ENCODE peak calls at places on chromosomes 16 and 17, in ten cellular contexts. One of them, this sample, is unnamed.

GRCh38 chr17:19339341-19339815 is 23.1 kb downstream of the B9D1 start:
- DNase-seq in testis: no peak
- DNase-seq in prostate gland: no peak
- DNase-seq in heart left ventricle: no peak
- DNase-seq in transverse colon: no peak
- DNase-seq in HCT116: no peak
- DNase-seq in stomach: peak; percentile 2
- DNase-seq in tibial nerve: no peak
- DNase-seq in K562: no peak
- DNase-seq in suprapubic skin: no peak
- DNase-seq in this sample: no peak

GRCh38 chr17:14089179-14089578 is 19.9 kb downstream of the COX10 start:
- DNase-seq in testis: no peak
- DNase-seq in prostate gland: no peak
- DNase-seq in heart left ventricle: no peak
- DNase-seq in transverse colon: no peak
- DNase-seq in HCT116: no peak
- DNase-seq in stomach: no peak
- DNase-seq in tibial nerve: no peak
- DNase-seq in K562: no peak
- DNase-seq in suprapubic skin: no peak
- DNase-seq in this sample: no peak

GRCh38 chr16:10600792-10601443 is 20.5 kb upstream of the EMP2 start:
- DNase-seq in testis: no peak
- DNase-seq in prostate gland: no peak
- DNase-seq in heart left ventricle: no peak
- DNase-seq in transverse colon: no peak
- DNase-seq in HCT116: no peak
- DNase-seq in stomach: no peak
- DNase-seq in tibial nerve: no peak
- DNase-seq in K562: no peak
- DNase-seq in suprapubic skin: no peak
- DNase-seq in this sample: no peak

GRCh38 chr17:62790554-62790953 is 17.6 kb downstream of the MARCHF10 start:
- DNase-seq in testis: no peak
- DNase-seq in prostate gland: no peak
- DNase-seq in heart left ventricle: no peak
- DNase-seq in transverse colon: no peak
- DNase-seq in HCT116: no peak
- DNase-seq in stomach: no peak
- DNase-seq in tibial nerve: no peak
- DNase-seq in K562: no peak
- DNase-seq in suprapubic skin: no peak
- DNase-seq in this sample: no peak

GRCh38 chr17:41801374-41802062 is 10.2 kb downstream of the P3H4 start:
- DNase-seq in testis: peak; percentile 89
- DNase-seq in prostate gland: peak; percentile 83
- DNase-seq in heart left ventricle: peak; percentile 84
- DNase-seq in transverse colon: peak; percentile 89
- DNase-seq in HCT116: peak; percentile 56
- DNase-seq in stomach: peak; percentile 89
- DNase-seq in tibial nerve: peak; percentile 94
- DNase-seq in K562: peak; percentile 79
- DNase-seq in suprapubic skin: peak; percentile 91
- DNase-seq in this sample: peak; percentile 94

GRCh38 chr17:64327201-64327930 is 63.3 kb downstream of the PECAM1 start:
- DNase-seq in testis: peak; percentile 71
- DNase-seq in prostate gland: no peak
- DNase-seq in heart left ventricle: peak; percentile 73
- DNase-seq in transverse colon: no peak
- DNase-seq in HCT116: no peak
- DNase-seq in stomach: no peak
- DNase-seq in tibial nerve: no peak
- DNase-seq in K562: no peak
- DNase-seq in suprapubic skin: no peak
- DNase-seq in this sample: no peak

GRCh38 chr17:20028436-20028835 is 19.3 kb downstream of the SPECC1 start:
- DNase-seq in testis: no peak
- DNase-seq in prostate gland: no peak
- DNase-seq in heart left ventricle: no peak
- DNase-seq in transverse colon: no peak
- DNase-seq in HCT116: no peak
- DNase-seq in stomach: no peak
- DNase-seq in tibial nerve: no peak
- DNase-seq in K562: no peak
- DNase-seq in suprapubic skin: no peak
- DNase-seq in this sample: no peak

GRCh38 chr16:54798267-54798666 is 132.4 kb upstream of the IRX5 start:
- DNase-seq in testis: no peak
- DNase-seq in prostate gland: no peak
- DNase-seq in heart left ventricle: no peak
- DNase-seq in transverse colon: no peak
- DNase-seq in HCT116: no peak
- DNase-seq in stomach: no peak
- DNase-seq in tibial nerve: no peak
- DNase-seq in K562: no peak
- DNase-seq in suprapubic skin: no peak
- DNase-seq in this sample: no peak

GRCh38 chr16:65745201-65745600 is 621.3 kb upstream of the CDH5 start:
- DNase-seq in testis: no peak
- DNase-seq in prostate gland: no peak
- DNase-seq in heart left ventricle: no peak
- DNase-seq in transverse colon: no peak
- DNase-seq in HCT116: no peak
- DNase-seq in stomach: no peak
- DNase-seq in tibial nerve: no peak
- DNase-seq in K562: no peak
- DNase-seq in suprapubic skin: no peak
- DNase-seq in this sample: no peak

GRCh38 chr16:901715-902601 is 68.8 kb downstream of the LMF1 start:
- DNase-seq in testis: peak; percentile 56
- DNase-seq in prostate gland: no peak
- DNase-seq in heart left ventricle: no peak
- DNase-seq in transverse colon: no peak
- DNase-seq in HCT116: no peak
- DNase-seq in stomach: no peak
- DNase-seq in tibial nerve: no peak
- DNase-seq in K562: no peak
- DNase-seq in suprapubic skin: no peak
- DNase-seq in this sample: no peak

GRCh38 chr17:59439261-59439660 is 107.8 kb downstream of the YPEL2 start:
- DNase-seq in testis: no peak
- DNase-seq in prostate gland: no peak
- DNase-seq in heart left ventricle: no peak
- DNase-seq in transverse colon: no peak
- DNase-seq in HCT116: no peak
- DNase-seq in stomach: no peak
- DNase-seq in tibial nerve: no peak
- DNase-seq in K562: no peak
- DNase-seq in suprapubic skin: no peak
- DNase-seq in this sample: peak; percentile 84

GRCh38 chr16:12801511-12802042 is 2.1 kb downstream of the CPPED1 start:
- DNase-seq in testis: peak; percentile 78
- DNase-seq in prostate gland: no peak
- DNase-seq in heart left ventricle: peak; percentile 33
- DNase-seq in transverse colon: peak; percentile 18
- DNase-seq in HCT116: no peak
- DNase-seq in stomach: no peak
- DNase-seq in tibial nerve: peak; percentile 43
- DNase-seq in K562: no peak
- DNase-seq in suprapubic skin: no peak
- DNase-seq in this sample: no peak

DNA sequence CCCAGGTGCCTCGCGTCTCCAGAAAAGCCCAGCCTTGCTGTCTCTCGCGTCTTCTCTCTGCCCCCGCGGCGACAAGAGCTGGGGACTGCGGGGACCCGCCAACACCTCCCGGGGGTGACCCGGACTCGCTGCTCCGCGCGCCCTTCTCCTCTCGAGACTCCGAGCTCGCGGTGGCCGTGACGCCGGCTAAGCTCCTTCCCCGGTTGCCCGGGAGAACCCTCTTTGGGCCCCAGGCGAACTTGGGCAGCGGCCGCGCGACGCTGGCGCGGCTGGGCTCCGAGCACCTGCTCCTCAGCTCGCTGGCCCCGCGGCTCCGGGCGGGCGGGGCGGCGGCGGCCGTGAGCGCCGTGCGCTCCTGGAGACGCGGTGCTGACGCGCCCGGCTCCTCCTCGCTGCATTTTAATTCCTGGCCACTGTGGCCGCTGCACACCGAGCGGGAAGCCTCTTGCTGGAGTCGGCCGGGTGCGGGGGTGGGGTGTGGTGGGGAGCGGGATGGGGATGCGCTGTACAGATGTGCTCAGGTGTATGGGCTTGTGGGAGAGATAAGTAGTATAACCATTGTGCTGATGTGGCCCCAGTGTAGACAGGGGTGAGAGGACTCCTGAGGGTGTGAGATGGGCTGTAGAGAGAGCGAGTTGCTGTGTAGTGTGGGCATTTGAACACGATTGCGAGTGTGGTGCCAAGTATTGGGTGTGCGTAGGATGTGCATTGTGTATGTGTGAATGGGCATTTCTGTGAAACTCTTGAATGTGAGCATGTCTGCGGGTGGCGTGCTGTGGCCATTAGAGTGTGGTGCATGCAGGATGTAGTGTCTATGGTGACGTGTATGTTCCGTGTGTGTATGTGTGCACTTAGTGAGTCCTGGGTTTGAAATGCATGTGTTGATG is at the start of gene ASIC2:
- DNase-seq in testis: peak; percentile 73
- DNase-seq in prostate gland: no peak
- DNase-seq in heart left ventricle: no peak
- DNase-seq in transverse colon: peak; percentile 18
- DNase-seq in HCT116: no peak
- DNase-seq in stomach: no peak
- DNase-seq in tibial nerve: no peak
- DNase-seq in K562: peak; percentile 24
- DNase-seq in suprapubic skin: no peak
- DNase-seq in this sample: no peak
- TF ChIP-seq POLR2A in testis: no peak
- TF ChIP-seq POLR2A in prostate gland: no peak
- TF ChIP-seq POLR2A in heart left ventricle: no peak
- TF ChIP-seq POLR2A in transverse colon: no peak
- TF ChIP-seq POLR2A in HCT116: no peak
- TF ChIP-seq POLR2A in stomach: no peak
- TF ChIP-seq POLR2A in tibial nerve: no peak
- TF ChIP-seq POLR2A in K562: no peak
- TF ChIP-seq POLR2A in suprapubic skin: no peak
- TF ChIP-seq POLR2A in this sample: no peak

DNA sequence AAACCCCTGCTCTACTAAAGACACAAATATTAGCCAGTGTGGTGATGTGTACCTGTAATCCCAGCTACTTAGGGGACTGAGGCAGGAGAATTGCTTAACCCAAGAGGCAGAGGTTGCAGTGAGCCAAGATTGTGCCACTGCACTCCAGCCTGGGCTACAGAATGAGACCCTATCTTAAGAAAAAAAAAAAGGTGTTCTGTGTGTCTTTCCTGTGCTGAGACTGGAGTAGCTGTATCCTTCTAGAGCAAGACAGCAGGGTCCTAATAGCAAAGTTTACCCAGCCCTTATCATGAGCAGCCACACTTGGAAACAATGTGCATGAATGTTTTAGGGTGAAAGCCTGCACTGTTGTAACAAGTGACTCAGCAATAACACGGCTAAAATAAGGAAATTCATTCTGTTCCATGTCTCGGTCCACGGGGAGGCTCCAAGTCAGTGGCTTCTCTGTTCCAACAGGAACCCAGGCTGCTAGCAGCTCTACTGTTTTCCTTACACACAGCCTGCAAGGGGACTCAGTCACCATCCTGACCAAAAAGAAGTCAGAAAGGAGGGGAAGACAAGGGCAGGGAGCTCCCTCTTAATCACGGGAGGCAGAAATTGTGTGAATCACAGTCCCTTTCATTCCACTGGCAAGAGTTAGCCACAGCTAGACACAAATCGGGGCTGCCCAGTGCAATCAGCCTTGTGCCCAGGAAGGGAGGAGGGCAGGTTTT is 7.1 kb upstream of the SLC5A11 start:
- DNase-seq in testis: peak; percentile 80
- DNase-seq in prostate gland: no peak
- DNase-seq in heart left ventricle: no peak
- DNase-seq in transverse colon: peak; percentile 26
- DNase-seq in HCT116: no peak
- DNase-seq in stomach: no peak
- DNase-seq in tibial nerve: peak; percentile 39
- DNase-seq in K562: peak; percentile 80
- DNase-seq in suprapubic skin: no peak
- DNase-seq in this sample: peak; percentile 27
- H3K4me3 ChIP-seq in testis: no peak overlapping the region
- H3K4me3 ChIP-seq in prostate gland: no peak overlapping the region
- H3K4me3 ChIP-seq in heart left ventricle: no peak overlapping the region
- H3K4me3 ChIP-seq in transverse colon: no peak overlapping the region
- H3K4me3 ChIP-seq in HCT116: no peak overlapping the region
- H3K4me3 ChIP-seq in stomach: no peak overlapping the region
- H3K4me3 ChIP-seq in tibial nerve: no peak overlapping the region
- H3K4me3 ChIP-seq in K562: no peak overlapping the region
- H3K4me3 ChIP-seq in suprapubic skin: no peak overlapping the region
- H3K4me3 ChIP-seq in this sample: no peak overlapping the region

GRCh38 chr17:27049104-27049784 is 244.7 kb upstream of the WSB1 start:
- DNase-seq in testis: no peak
- DNase-seq in prostate gland: no peak
- DNase-seq in heart left ventricle: no peak
- DNase-seq in transverse colon: no peak
- DNase-seq in HCT116: no peak
- DNase-seq in stomach: no peak
- DNase-seq in tibial nerve: no peak
- DNase-seq in K562: no peak
- DNase-seq in suprapubic skin: no peak
- DNase-seq in this sample: no peak
- H3K9me3 ChIP-seq in testis: no peaks in the 10 kb centered on the region
- H3K9me3 ChIP-seq in prostate gland: no peaks in the 10 kb centered on the region
- H3K9me3 ChIP-seq in heart left ventricle: no peaks in the 10 kb centered on the region
- H3K9me3 ChIP-seq in transverse colon: no peaks in the 10 kb centered on the region
- H3K9me3 ChIP-seq in HCT116: no peaks in the 10 kb centered on the region
- H3K9me3 ChIP-seq in stomach: peaks cover 27% of the 10 kb centered on the region
- H3K9me3 ChIP-seq in tibial nerve: no peaks in the 10 kb centered on the region
- H3K9me3 ChIP-seq in K562: no peaks in the 10 kb centered on the region
- H3K9me3 ChIP-seq in suprapubic skin: no peaks in the 10 kb centered on the region
- H3K9me3 ChIP-seq in this sample: no peaks in the 10 kb centered on the region

DNA sequence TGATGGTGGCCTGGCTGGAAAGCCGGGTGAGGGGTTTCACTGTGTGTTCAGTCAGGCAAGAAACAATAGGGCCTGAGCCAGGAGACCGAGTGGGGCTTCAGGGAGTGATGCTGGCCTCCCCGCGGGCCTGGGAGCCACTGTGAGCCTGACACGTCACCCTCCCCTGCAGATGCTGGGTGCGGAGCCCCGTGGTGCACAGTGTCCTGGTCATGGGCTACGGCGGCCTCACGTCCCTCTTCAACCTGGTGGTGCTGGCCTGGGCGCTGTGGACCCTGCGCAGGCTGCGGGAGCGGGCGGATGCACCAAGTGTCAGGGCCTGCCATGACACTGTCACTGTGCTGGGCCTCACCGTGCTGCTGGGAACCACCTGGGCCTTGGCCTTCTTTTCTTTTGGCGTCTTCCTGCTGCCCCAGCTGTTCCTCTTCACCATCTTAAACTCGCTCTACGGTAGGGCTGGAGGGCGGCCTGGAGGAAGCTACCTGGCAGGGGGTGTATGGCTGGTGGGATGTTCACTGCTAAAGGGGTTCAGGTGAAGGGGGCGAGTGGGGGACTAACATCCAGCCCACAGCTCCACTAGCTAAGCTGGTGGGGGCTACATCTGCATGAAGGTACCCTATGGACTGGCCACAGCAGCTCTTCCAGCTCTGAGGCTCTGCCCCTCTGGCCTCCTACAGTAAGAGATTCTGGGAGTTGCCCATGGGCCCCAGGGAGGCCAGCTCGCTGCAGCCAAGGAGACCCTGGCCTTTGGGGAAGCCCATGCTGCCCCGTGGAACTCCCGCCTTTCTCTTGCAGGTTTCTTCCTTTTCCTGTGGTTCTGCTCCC is 32.4 kb downstream of the ADGRG5 start:
- DNase-seq in testis: no peak
- DNase-seq in prostate gland: no peak
- DNase-seq in heart left ventricle: no peak
- DNase-seq in transverse colon: no peak
- DNase-seq in HCT116: no peak
- DNase-seq in stomach: no peak
- DNase-seq in tibial nerve: no peak
- DNase-seq in K562: no peak
- DNase-seq in suprapubic skin: no peak
- DNase-seq in this sample: no peak
- TF ChIP-seq POLR2A in testis: no peak
- TF ChIP-seq POLR2A in prostate gland: no peak
- TF ChIP-seq POLR2A in heart left ventricle: no peak
- TF ChIP-seq POLR2A in transverse colon: no peak
- TF ChIP-seq POLR2A in HCT116: no peak
- TF ChIP-seq POLR2A in stomach: no peak
- TF ChIP-seq POLR2A in tibial nerve: no peak
- TF ChIP-seq POLR2A in K562: no peak
- TF ChIP-seq POLR2A in suprapubic skin: no peak
- TF ChIP-seq POLR2A in this sample: no peak